ENCODE peak calls at places on chromosomes 5 and 9, in six cellular contexts. One of them, this sample, is unnamed.

GRCh38 chr5:6829150-6829784 is 116.0 kb downstream of the TENT4A start:
- DNase-seq in HepG2: no peak
- DNase-seq in GM12878: peak; percentile 65
- DNase-seq in H1: no peak
- DNase-seq in GM12891: peak; percentile 12
- DNase-seq in K562: no peak
- DNase-seq in this sample: no peak

GRCh38 chr5:14118551-14119320 is 24.4 kb upstream of the TRIO start:
- DNase-seq in HepG2: no peak
- DNase-seq in GM12891: no peak
- DNase-seq in H1: no peak
- DNase-seq in K562: no peak
- DNase-seq in GM12878: no peak
- DNase-seq in this sample: no peak

GRCh38 chr9:82673201-82673600 is 389.7 kb downstream of the RASEF start:
- DNase-seq in GM12891: no peak
- DNase-seq in GM12878: no peak
- DNase-seq in HepG2: no peak
- DNase-seq in H1: no peak
- DNase-seq in K562: no peak
- DNase-seq in this sample: no peak

GRCh38 chr5:153299891-153300290 is 190.6 kb upstream of the GRIA1 start:
- DNase-seq in GM12878: no peak
- DNase-seq in HepG2: no peak
- DNase-seq in GM12891: no peak
- DNase-seq in K562: no peak
- DNase-seq in H1: no peak
- DNase-seq in this sample: no peak

GRCh38 chr5:1298723-1299510 is 4.0 kb upstream of the TERT start:
- DNase-seq in GM12891: no peak
- DNase-seq in HepG2: no peak
- DNase-seq in GM12878: no peak
- DNase-seq in K562: no peak
- DNase-seq in H1: no peak
- DNase-seq in this sample: no peak

GRCh38 chr9:14466828-14467227 is 152.9 kb upstream of the NFIB start:
- DNase-seq in GM12891: no peak
- DNase-seq in GM12878: no peak
- DNase-seq in H1: no peak
- DNase-seq in K562: no peak
- DNase-seq in HepG2: no peak
- DNase-seq in this sample: no peak

GRCh38 chr5:73892806-73893205 is 266.8 kb downstream of the ARHGEF28 start:
- DNase-seq in GM12878: no peak
- DNase-seq in HepG2: no peak
- DNase-seq in H1: no peak
- DNase-seq in GM12891: no peak
- DNase-seq in K562: no peak
- DNase-seq in this sample: no peak

GRCh38 chr5:96332535-96333396 is 100.3 kb downstream of the PCSK1 start:
- DNase-seq in GM12878: no peak
- DNase-seq in GM12891: no peak
- DNase-seq in H1: no peak
- DNase-seq in HepG2: no peak
- DNase-seq in K562: no peak
- DNase-seq in this sample: no peak

GRCh38 chr5:173733065-173733824 is 116.8 kb upstream of the BOD1 start:
- DNase-seq in GM12891: no peak
- DNase-seq in HepG2: no peak
- DNase-seq in GM12878: no peak
- DNase-seq in H1: no peak
- DNase-seq in K562: no peak
- DNase-seq in this sample: no peak

GRCh38 chr9:29213374-29214161 is 1640.3 kb upstream of the C9orf72 start:
- DNase-seq in GM12891: no peak
- DNase-seq in GM12878: no peak
- DNase-seq in K562: no peak
- DNase-seq in H1: no peak
- DNase-seq in HepG2: no peak
- DNase-seq in this sample: no peak

GRCh38 chr9:93123561-93124283 is 10.3 kb downstream of the NINJ1 start:
- DNase-seq in GM12878: no peak
- DNase-seq in HepG2: no peak
- DNase-seq in K562: no peak
- DNase-seq in H1: no peak
- DNase-seq in GM12891: peak; percentile 9
- DNase-seq in this sample: no peak

GRCh38 chr9:27818348-27818747 is 245.1 kb upstream of the C9orf72 start:
- DNase-seq in GM12878: no peak
- DNase-seq in H1: no peak
- DNase-seq in HepG2: no peak
- DNase-seq in K562: no peak
- DNase-seq in GM12891: no peak
- DNase-seq in this sample: no peak

GRCh38 chr9:136840877-136841645 is 1.2 kb upstream of the AJM1 start:
- DNase-seq in GM12891: no peak
- DNase-seq in H1: no peak
- DNase-seq in GM12878: no peak
- DNase-seq in HepG2: peak; percentile 73
- DNase-seq in K562: no peak
- DNase-seq in this sample: no peak

GRCh38 chr9:33229359-33230120 is 10.4 kb upstream of the SPINK4 start:
- DNase-seq in GM12891: no peak
- DNase-seq in K562: no peak
- DNase-seq in GM12878: no peak
- DNase-seq in H1: no peak
- DNase-seq in HepG2: peak; percentile 78
- DNase-seq in this sample: no peak

DNA sequence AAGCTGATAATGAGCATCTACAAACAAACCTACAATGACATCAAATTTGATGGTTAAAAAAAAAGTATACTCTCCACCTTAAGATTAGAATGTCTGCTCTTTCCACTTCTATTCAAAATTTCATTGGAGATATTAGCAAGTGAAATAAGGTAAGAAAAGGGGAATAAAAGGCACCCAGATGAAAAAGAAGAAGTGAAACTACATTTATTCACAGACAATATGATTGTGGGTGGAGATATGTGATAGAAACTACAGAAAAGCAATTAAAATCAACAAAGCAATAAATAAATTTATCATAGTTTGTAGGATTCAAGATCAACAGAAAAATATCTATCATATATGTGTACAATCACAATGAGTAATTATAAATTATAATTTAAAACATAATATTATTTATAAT is 395.1 kb upstream of the CCNH start:
- DNase-seq in K562: no peak
- DNase-seq in GM12891: no peak
- DNase-seq in GM12878: no peak
- DNase-seq in H1: no peak
- DNase-seq in HepG2: no peak
- DNase-seq in this sample: no peak
- TF ChIP-seq TAF1 in K562: no peak
- TF ChIP-seq TAF1 in GM12891: no peak
- TF ChIP-seq TAF1 in GM12878: no peak
- TF ChIP-seq TAF1 in H1: no peak
- TF ChIP-seq TAF1 in HepG2: no peak
- TF ChIP-seq TAF1 in this sample: no peak

GRCh38 chr5:166031926-166032325 is 2259.5 kb upstream of the WWC1 start:
- DNase-seq in GM12891: no peak
- DNase-seq in HepG2: no peak
- DNase-seq in GM12878: no peak
- DNase-seq in K562: no peak
- DNase-seq in H1: no peak
- DNase-seq in this sample: no peak

GRCh38 chr5:166032601-166033000 is 2258.8 kb upstream of the WWC1 start:
- DNase-seq in K562: no peak
- DNase-seq in H1: no peak
- DNase-seq in GM12891: no peak
- DNase-seq in HepG2: no peak
- DNase-seq in GM12878: no peak
- DNase-seq in this sample: no peak

GRCh38 chr5:166022065-166022464 is 2269.4 kb upstream of the WWC1 start:
- DNase-seq in GM12878: no peak
- DNase-seq in GM12891: no peak
- DNase-seq in HepG2: no peak
- DNase-seq in K562: no peak
- DNase-seq in H1: no peak
- DNase-seq in this sample: no peak

DNA sequence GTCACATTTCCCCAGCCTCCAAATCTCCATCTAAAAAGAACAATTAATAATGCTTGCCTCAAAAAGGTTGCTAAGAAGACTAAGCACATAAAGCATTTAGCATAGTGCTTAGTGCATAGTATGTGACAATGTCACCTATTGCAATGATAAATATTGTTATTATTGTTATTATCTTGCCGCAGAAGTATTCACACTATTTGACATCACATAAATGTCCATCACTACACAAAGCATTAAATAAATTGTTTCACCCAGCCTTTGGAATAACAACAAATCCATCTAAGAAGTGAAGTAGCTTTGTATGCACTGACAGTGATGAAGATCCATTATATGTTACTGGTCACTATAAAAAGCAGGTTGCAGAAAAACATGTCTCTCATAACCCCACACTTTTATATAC is 2263.9 kb upstream of the WWC1 start:
- DNase-seq in K562: no peak
- DNase-seq in GM12878: no peak
- DNase-seq in HepG2: no peak
- DNase-seq in GM12891: no peak
- DNase-seq in H1: no peak
- DNase-seq in this sample: no peak
- TF ChIP-seq POLR2AphosphoS5 in K562: no peak
- TF ChIP-seq POLR2AphosphoS5 in GM12878: no peak
- TF ChIP-seq POLR2AphosphoS5 in HepG2: no peak
- TF ChIP-seq POLR2AphosphoS5 in GM12891: no peak
- TF ChIP-seq POLR2AphosphoS5 in H1: no peak
- TF ChIP-seq POLR2AphosphoS5 in this sample: no peak

GRCh38 chr9:84953252-84953773 is 283.8 kb downstream of the NTRK2 start:
- DNase-seq in H1: no peak
- DNase-seq in GM12891: no peak
- DNase-seq in GM12878: no peak
- DNase-seq in K562: no peak
- DNase-seq in HepG2: no peak
- DNase-seq in this sample: no peak

GRCh38 chr9:84950879-84951811 is 281.6 kb downstream of the NTRK2 start:
- DNase-seq in GM12891: no peak
- DNase-seq in H1: no peak
- DNase-seq in GM12878: no peak
- DNase-seq in HepG2: no peak
- DNase-seq in K562: no peak
- DNase-seq in this sample: no peak

GRCh38 chr9:84949258-84949657 is 279.7 kb downstream of the NTRK2 start:
- DNase-seq in H1: no peak
- DNase-seq in HepG2: no peak
- DNase-seq in GM12891: no peak
- DNase-seq in GM12878: no peak
- DNase-seq in K562: no peak
- DNase-seq in this sample: no peak

GRCh38 chr9:84947412-84947972 is 278.0 kb downstream of the NTRK2 start:
- DNase-seq in HepG2: no peak
- DNase-seq in GM12891: no peak
- DNase-seq in GM12878: no peak
- DNase-seq in K562: no peak
- DNase-seq in H1: no peak
- DNase-seq in this sample: no peak

DNA sequence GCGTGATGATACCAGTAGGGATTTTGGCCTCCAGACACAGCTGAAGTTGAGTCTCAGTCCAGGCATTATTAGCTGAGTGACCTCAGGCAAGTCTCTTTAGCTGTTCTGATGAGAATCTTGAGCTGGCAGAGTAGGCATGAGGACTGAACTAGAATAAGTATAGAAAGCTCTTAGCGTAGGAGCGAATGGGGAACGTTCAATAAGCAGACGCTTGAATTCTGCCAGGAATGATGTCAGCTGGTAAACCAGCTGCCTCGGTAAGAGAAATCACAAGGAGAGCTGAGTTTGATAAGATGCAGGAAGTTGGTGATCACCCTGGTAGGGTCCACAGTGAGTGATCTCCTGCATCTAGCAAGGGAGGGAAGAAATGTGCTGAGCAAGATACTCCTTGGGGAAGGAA is 280.4 kb downstream of the NTRK2 start:
- DNase-seq in HepG2: no peak
- DNase-seq in GM12878: no peak
- DNase-seq in GM12891: no peak
- DNase-seq in H1: no peak
- DNase-seq in K562: no peak
- DNase-seq in this sample: no peak
- TF ChIP-seq POLR2A in HepG2: no peak
- TF ChIP-seq POLR2A in GM12878: no peak
- TF ChIP-seq POLR2A in GM12891: no peak
- TF ChIP-seq POLR2A in H1: no peak
- TF ChIP-seq POLR2A in K562: no peak
- TF ChIP-seq POLR2A in this sample: no peak

DNA sequence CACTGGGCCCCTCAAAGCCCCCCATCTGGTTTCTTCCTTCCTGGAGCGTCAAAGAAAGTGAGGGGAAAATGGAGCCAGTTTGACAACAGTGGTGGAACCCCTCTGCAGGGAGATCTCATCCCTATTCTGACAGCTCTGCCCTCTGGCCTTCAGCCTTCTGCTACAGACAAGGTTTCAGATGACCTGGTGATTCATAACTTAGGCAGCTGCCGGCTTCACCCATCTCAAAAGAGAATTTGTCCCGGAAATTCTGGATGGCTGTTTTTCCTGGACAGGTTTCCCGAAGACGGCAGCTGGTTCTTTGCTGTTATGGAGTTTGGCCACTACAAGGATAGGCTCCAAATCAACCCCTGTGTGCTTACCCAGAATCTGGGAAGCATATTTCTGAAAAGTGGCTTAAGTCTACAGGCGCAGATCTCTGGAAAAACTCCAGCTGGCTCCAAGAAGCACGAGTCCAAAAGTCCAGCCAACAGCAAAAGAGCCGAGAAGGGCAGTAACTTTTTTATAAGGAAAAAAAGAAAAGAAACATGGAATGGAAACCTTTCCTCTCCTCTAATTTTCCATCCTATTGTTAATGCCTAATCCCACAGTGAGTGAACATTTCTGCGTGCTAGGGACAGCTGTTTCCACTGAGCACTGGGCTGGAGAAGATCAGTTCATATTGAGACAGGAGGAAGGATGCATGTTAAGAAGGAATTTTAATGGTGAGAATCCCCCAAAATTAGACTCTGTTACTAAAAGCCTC is 54.5 kb downstream of the ZNF366 start:
- DNase-seq in H1: no peak
- DNase-seq in GM12878: no peak
- DNase-seq in HepG2: no peak
- DNase-seq in K562: no peak
- DNase-seq in GM12891: no peak
- DNase-seq in this sample: no peak
- TF ChIP-seq TAF1 in H1: no peak
- TF ChIP-seq TAF1 in GM12878: no peak
- TF ChIP-seq TAF1 in HepG2: no peak
- TF ChIP-seq TAF1 in K562: no peak
- TF ChIP-seq TAF1 in GM12891: no peak
- TF ChIP-seq TAF1 in this sample: no peak